ENCODE peak calls at places on chromosomes 13 and 19, in eight cellular contexts. N is WERI-Rb-1, A is neural progenitor cell, T is cardiac muscle cell, V is mammary epithelial cell, X is thoracic aorta, B is OCI-LY7, G is aorta. W is an unnamed sample. For H3K9me3, the result is how much of the 10 kb centered on the place peaks cover.

GRCh38 chr19:19147344-19147743 is 9.1 kb upstream of the TMEM161A start:
- DNase-seq in N (no peak), A (no peak), T (no peak), V (no peak), X (no peak), B (no peak), G (no peak), W (no peak)

GRCh38 chr13:19967619-19968018 is 9.1 kb downstream of the ZMYM2 start:
- DNase-seq in N (no peak), A (no peak), T (no peak), V (no peak), X (no peak), B (peak), G (no peak), W (no peak)

GRCh38 chr13:78298657-78299056 is 304.7 kb downstream of the POU4F1 start:
- DNase-seq in N (no peak), A (no peak), T (no peak), V (peak), X (no peak), B (no peak), G (no peak), W (no peak)

GRCh38 chr13:46721054-46721453 is 75.9 kb downstream of the ESD start:
- DNase-seq in N (no peak), A (peak), T (peak), V (peak), X (no peak), B (peak), G (no peak), W (no peak)

GRCh38 chr19:38663957-38664502 is 16.6 kb downstream of the ACTN4 start:
- DNase-seq in N (no peak), A (no peak), T (no peak), V (no peak), X (no peak), B (no peak), G (peak), W (no peak)

GRCh38 chr13:30616927-30617314 is 799 bp upstream of the USPL1 start:
- DNase-seq in N (peak), A (peak), T (peak), V (peak), X (peak), B (peak), G (no peak), W (no peak)

GRCh38 chr19:45866400-45867176 is 2.5 kb downstream of the FOXA3 start:
- DNase-seq in N (no peak), A (no peak), T (no peak), V (no peak), X (no peak), B (no peak), G (no peak), W (no peak)

GRCh38 chr13:42821437-42821836 is 40.1 kb downstream of the FAM216B start:
- DNase-seq in N (no peak), A (no peak), T (no peak), V (no peak), X (no peak), B (no peak), G (no peak), W (no peak)

GRCh38 chr19:11881151-11881800 is 6.3 kb upstream of the ZNF69 start:
- DNase-seq in N (peak), A (peak), T (peak), V (peak), X (no peak), B (peak), G (peak), W (peak)

GRCh38 chr13:40271931-40272775 is 394.3 kb downstream of the FOXO1 start:
- DNase-seq in N (no peak), A (no peak), T (no peak), V (peak), X (peak), B (no peak), G (peak), W (no peak)

GRCh38 chr19:41851456-41851855 is 6.6 kb downstream of the DMRTC2 start:
- DNase-seq in N (no peak), A (no peak), T (no peak), V (no peak), X (no peak), B (no peak), G (peak), W (no peak)

GRCh38 chr19:19386373-19386869 is 19.1 kb upstream of the GATAD2A start:
- DNase-seq in N (no peak), A (no peak), T (no peak), V (no peak), X (no peak), B (no peak), G (no peak), W (peak)

GRCh38 chr19:54096642-54097106 is 3.9 kb downstream of the OSCAR start:
- DNase-seq in N (no peak), A (peak), T (no peak), V (peak), X (no peak), B (peak), G (peak), W (no peak)

GRCh38 chr13:95323930-95324662 is 22.8 kb upstream of the ABCC4 start:
- DNase-seq in N (no peak), A (no peak), T (no peak), V (no peak), X (no peak), B (no peak), G (no peak), W (no peak)

GRCh38 chr13:101575591-101575990 is 123.1 kb downstream of the ITGBL1 start:
- DNase-seq in N (no peak), A (no peak), T (no peak), V (peak), X (no peak), B (no peak), G (no peak), W (no peak)

GRCh38 chr13:35157143-35157755 is 215.2 kb downstream of the NBEA start:
- DNase-seq in N (peak), A (peak), T (peak), V (peak), X (no peak), B (peak), G (no peak), W (no peak)

GRCh38 chr19:3599776-3600183 is 6.9 kb downstream of the TBXA2R start:
- DNase-seq in N (no peak), A (peak), T (no peak), V (no peak), X (no peak), B (no peak), G (peak), W (no peak)

GRCh38 chr13:40534456-40534855 is 132.0 kb downstream of the FOXO1 start:
- DNase-seq in N (peak), A (no peak), T (no peak), V (no peak), X (no peak), B (no peak), G (no peak), W (no peak)

GRCh38 chr13:92806215-92806614 is 420.4 kb upstream of the GPC6 start:
- DNase-seq in N (no peak), A (no peak), T (no peak), V (no peak), X (no peak), B (peak), G (no peak), W (no peak)

GRCh38 chr13:51590966-51591627 is 6.8 kb downstream of the WDFY2 start:
- DNase-seq in N (peak), A (no peak), T (peak), V (peak), X (no peak), B (no peak), G (no peak), W (no peak)

GRCh38 chr13:44160549-44161278 is 212.9 kb upstream of the SERP2 start:
- DNase-seq in N (no peak), A (no peak), T (no peak), V (peak), X (no peak), B (no peak), G (no peak), W (no peak)

GRCh38 chr19:20039203-20039723 is at the start of gene ZNF682:
- DNase-seq in N (peak), A (peak), T (peak), V (peak), X (peak), B (peak), G (peak), W (peak)

GRCh38 chr19:55223291-55224037 is 5.1 kb downstream of the TMEM86B start:
- DNase-seq in N (no peak), A (no peak), T (no peak), V (no peak), X (no peak), B (no peak), G (no peak), W (no peak)

GRCh38 chr13:39385621-39386231 is 217.3 kb downstream of the LHFPL6 start:
- DNase-seq in N (no peak), A (peak), T (no peak), V (no peak), X (no peak), B (no peak), G (no peak), W (no peak)

GRCh38 chr19:14694867-14695266 is 5.0 kb downstream of the ZNF333 start:
- DNase-seq in N (no peak), A (no peak), T (no peak), V (no peak), X (no peak), B (no peak), G (no peak), W (no peak)

GRCh38 chr13:59625121-59625520 is 538.6 kb downstream of the DIAPH3 start:
- DNase-seq in N (no peak), A (no peak), T (no peak), V (no peak), X (no peak), B (no peak), G (no peak), W (no peak)

DNA sequence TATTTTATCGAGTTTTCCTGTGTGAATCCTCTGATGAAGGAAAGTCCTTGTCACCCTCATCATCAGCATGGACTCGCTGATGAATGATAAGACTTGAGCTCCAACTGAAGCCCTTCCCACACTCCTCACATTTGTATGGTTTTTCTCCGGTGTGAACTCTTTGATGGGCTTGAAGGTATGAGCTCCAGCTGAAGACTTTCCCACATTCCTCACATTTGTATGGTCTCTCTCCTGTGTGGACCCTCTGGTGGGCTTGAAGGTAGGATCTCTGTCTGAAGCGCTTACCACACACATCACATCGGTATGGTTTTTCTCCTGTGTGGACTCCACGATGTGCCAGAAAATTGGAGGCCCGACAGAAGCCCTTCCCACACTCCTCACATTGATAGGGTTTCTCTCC is 21.7 kb downstream of the ZNF45 start:
- DNase-seq in N (no peak), A (no peak), T (no peak), V (no peak), X (no peak), B (no peak), G (no peak), W (no peak)
- H3K9me3 ChIP-seq in N (under half), A (under half), T (under half), V (under half), X (half or more), B (under half), G (under half), W (under half)

GRCh38 chr19:9161427-9161826 is 17.4 kb upstream of the OR7D2 start:
- DNase-seq in N (no peak), A (no peak), T (no peak), V (no peak), X (no peak), B (no peak), G (no peak), W (no peak)

GRCh38 chr19:9155591-9155990 is 15.4 kb downstream of the ZNF317 start:
- DNase-seq in N (no peak), A (no peak), T (no peak), V (no peak), X (no peak), B (no peak), G (no peak), W (no peak)

GRCh38 chr19:9159891-9160290 is 18.9 kb upstream of the OR7D2 start:
- DNase-seq in N (no peak), A (no peak), T (no peak), V (no peak), X (no peak), B (no peak), G (no peak), W (no peak)

GRCh38 chr19:9151367-9151766 is 11.2 kb downstream of the ZNF317 start:
- DNase-seq in N (no peak), A (no peak), T (no peak), V (no peak), X (no peak), B (no peak), G (no peak), W (no peak)

DNA sequence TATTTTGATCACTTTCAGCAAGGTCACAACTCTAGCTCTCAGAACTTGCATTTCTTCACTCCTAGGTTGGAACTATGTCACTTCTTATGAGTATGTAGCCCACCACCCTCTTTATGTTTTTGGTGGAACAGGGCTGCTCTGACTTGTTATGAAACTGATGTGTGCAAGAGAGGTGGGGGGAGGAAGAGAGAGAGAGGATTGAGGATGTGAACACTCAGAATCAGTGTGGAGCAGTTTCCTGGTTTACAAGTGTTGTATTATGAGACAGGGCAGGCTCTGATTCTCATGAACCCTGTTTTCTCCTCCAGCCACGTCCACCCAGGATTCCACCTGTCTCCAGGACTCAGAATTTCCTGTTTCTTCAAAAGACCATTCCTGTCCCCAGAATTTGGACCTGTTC is 16.1 kb downstream of the ZNF317 start:
- DNase-seq in N (no peak), A (no peak), T (no peak), V (no peak), X (no peak), B (peak), G (no peak), W (no peak)
- H3K9me3 ChIP-seq in N (under half), A (under half), T (under half), V (half or more), X (under half), B (under half), G (under half), W (under half)

DNA sequence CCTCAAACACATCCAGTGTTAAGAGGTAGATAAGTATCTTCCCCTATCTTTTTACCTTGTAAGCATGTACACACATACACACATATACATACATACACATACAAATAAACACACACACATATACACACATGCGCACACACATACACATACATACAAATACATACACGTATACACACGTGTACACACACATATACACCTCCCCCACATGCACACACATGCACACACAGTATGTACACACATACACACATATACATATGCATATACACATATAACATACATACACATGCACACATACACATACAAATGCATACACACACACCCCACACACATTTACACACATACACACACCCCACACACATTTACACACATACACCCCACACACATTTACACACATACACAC is 24.1 kb downstream of the ADGRE1 start:
- DNase-seq in N (no peak), A (no peak), T (no peak), V (no peak), X (no peak), B (no peak), G (no peak), W (no peak)
- H3K9me3 ChIP-seq in N (under half), A (under half), T (under half), V (under half), X (under half), B (under half), G (under half), W (under half)

DNA sequence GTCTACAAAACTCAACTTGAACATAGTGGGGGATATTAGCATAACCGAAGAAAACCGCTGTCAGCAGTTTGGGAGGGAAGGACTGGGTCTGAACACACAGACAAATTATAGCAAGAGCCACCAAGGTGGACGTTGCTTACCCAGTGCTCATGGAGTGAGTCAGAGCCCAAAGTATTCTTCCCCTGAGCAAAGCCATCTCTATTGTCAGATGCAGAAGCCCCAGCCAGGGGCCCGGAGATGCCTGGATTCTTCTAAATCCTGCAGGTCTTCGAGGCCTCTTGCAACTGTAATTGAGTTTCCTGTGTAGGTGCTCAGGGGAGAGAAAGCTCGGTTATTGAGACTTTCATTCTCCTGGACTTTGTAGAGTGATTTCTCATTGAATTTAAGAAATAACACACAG is 384.5 kb downstream of the IRS2 start:
- DNase-seq in N (no peak), A (no peak), T (no peak), V (no peak), X (no peak), B (no peak), G (no peak), W (no peak)
- H3K9me3 ChIP-seq in N (under half), A (under half), T (under half), V (under half), X (under half), B (under half), G (under half), W (under half)

DNA sequence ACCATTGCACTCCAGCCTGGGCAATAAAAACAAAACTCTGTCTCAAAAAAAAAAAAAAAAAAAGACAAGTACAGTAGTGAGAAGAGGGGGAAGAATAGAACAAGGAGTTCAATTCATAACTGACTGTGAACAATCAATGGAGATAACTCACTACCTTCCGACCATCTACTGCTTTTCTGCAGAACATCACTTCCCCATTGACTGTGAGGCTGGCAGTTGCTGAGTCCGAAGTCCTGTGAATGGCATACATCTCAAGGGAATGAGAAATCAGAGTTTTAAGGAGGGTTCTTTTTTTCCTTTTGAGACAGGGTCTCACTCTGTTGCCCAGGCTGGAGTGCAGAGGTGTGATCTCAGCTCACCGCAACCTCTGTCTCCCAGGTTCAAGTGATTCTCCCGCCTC is 11.2 kb downstream of the ZNF565 start:
- DNase-seq in N (no peak), A (no peak), T (no peak), V (no peak), X (no peak), B (no peak), G (no peak), W (no peak)
- H3K9me3 ChIP-seq in N (under half), A (under half), T (under half), V (under half), X (under half), B (under half), G (under half), W (under half)

GRCh38 chr19:56810260-56810659 is 30.3 kb downstream of the PEG3 start:
- DNase-seq in N (no peak), A (no peak), T (no peak), V (no peak), X (no peak), B (no peak), G (no peak), W (no peak)

GRCh38 chr19:56813531-56813930 is 27.0 kb downstream of the PEG3 start:
- DNase-seq in N (no peak), A (no peak), T (no peak), V (no peak), X (no peak), B (no peak), G (no peak), W (no peak)

GRCh38 chr19:56814656-56815055 is 25.9 kb downstream of the PEG3 start:
- DNase-seq in N (no peak), A (no peak), T (no peak), V (no peak), X (no peak), B (no peak), G (no peak), W (no peak)

GRCh38 chr19:56808717-56809392 is 31.7 kb downstream of the PEG3 start:
- DNase-seq in N (no peak), A (no peak), T (no peak), V (no peak), X (no peak), B (no peak), G (no peak), W (no peak)

DNA sequence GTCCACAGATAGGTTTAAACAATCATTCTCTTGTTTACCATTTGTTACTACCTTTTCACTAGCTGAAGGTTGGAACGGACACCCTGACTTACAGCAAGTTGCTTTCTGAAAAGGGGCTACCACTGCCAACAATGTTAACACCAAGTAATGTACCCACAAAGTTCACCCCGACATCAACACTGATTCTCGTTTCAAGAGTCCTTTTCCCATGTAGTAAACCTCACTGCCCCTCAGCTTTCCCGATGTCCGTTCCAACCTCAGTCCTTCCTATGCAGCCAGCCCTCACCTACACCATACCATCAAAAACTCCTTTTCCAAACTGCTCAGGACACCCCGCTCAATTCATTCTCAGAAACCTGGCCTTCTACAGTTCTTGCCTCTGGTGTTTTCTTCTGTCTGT is 29.0 kb downstream of the PEG3 start:
- DNase-seq in N (no peak), A (no peak), T (no peak), V (no peak), X (no peak), B (no peak), G (no peak), W (no peak)
- H3K9me3 ChIP-seq in N (under half), A (under half), T (under half), V (under half), X (under half), B (under half), G (under half), W (under half)

DNA sequence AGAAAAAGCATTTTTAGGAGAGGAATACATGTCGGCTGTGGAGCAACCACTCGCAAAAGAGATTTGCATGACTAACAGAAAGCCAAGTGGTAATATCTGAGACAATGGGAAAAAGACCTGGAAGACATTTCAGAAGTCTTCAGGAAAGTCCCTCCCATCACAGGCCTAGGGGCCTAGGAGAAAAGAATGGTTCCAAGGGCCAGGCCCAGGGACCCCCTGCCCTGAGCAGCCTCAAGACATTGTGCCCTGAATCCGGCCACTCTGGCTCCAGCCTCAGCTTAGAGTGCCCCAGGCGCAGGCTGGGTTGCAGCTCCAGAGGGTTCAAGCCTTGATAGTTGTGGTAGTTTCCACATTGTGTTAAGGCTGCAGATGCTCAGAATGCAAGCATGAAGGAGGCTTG is 9.4 kb downstream of the ZNF221 start:
- DNase-seq in N (no peak), A (no peak), T (no peak), V (no peak), X (no peak), B (no peak), G (no peak), W (no peak)
- H3K9me3 ChIP-seq in N (under half), A (under half), T (under half), V (under half), X (half or more), B (under half), G (under half), W (under half)